ENCODE peak calls at places on chromosome 12, in seven cellular contexts. One of them, this sample, is unnamed.

GRCh38 chr12:75971253-75971652 is 60.3 kb downstream of the PHLDA1 start:
- DNase-seq in HCT116: no peak
- DNase-seq in HepG2: no peak
- DNase-seq in H1: no peak
- DNase-seq in SK-N-SH: no peak
- DNase-seq in GM12878: no peak
- DNase-seq in K562: no peak
- DNase-seq in this sample: no peak

GRCh38 chr12:124024790-124025189 is 51.8 kb downstream of the ZNF664 start:
- DNase-seq in HCT116: no peak
- DNase-seq in H1: no peak
- DNase-seq in GM12878: no peak
- DNase-seq in K562: no peak
- DNase-seq in HepG2: no peak
- DNase-seq in SK-N-SH: no peak
- DNase-seq in this sample: no peak

GRCh38 chr12:23950011-23950774 is 723 bp upstream of the SOX5 start:
- DNase-seq in HepG2: peak
- DNase-seq in SK-N-SH: peak
- DNase-seq in GM12878: no peak
- DNase-seq in HCT116: no peak
- DNase-seq in H1: no peak
- DNase-seq in K562: peak
- DNase-seq in this sample: peak

GRCh38 chr12:90978117-90978770 is 23.3 kb upstream of the CCER1 start:
- DNase-seq in GM12878: peak
- DNase-seq in K562: peak
- DNase-seq in HCT116: peak
- DNase-seq in SK-N-SH: peak
- DNase-seq in HepG2: peak
- DNase-seq in H1: no peak
- DNase-seq in this sample: peak

GRCh38 chr12:68272732-68273131 is 19.3 kb upstream of the IL22 start:
- DNase-seq in GM12878: no peak
- DNase-seq in H1: no peak
- DNase-seq in SK-N-SH: no peak
- DNase-seq in HepG2: no peak
- DNase-seq in K562: no peak
- DNase-seq in HCT116: no peak
- DNase-seq in this sample: no peak

GRCh38 chr12:53298154-53298553 is 1.3 kb upstream of the MYG1 start:
- DNase-seq in SK-N-SH: no peak
- DNase-seq in H1: no peak
- DNase-seq in HepG2: no peak
- DNase-seq in HCT116: no peak
- DNase-seq in GM12878: no peak
- DNase-seq in K562: no peak
- DNase-seq in this sample: no peak

GRCh38 chr12:26760657-26761293 is 72.2 kb downstream of the ITPR2 start:
- DNase-seq in HCT116: no peak
- DNase-seq in SK-N-SH: no peak
- DNase-seq in HepG2: no peak
- DNase-seq in H1: no peak
- DNase-seq in GM12878: no peak
- DNase-seq in K562: no peak
- DNase-seq in this sample: no peak

GRCh38 chr12:89838846-89839245 is 130.2 kb upstream of the ATP2B1 start:
- DNase-seq in H1: no peak
- DNase-seq in HepG2: no peak
- DNase-seq in GM12878: no peak
- DNase-seq in SK-N-SH: no peak
- DNase-seq in HCT116: no peak
- DNase-seq in K562: no peak
- DNase-seq in this sample: no peak

GRCh38 chr12:105204127-105204526 is 31.8 kb downstream of the APPL2 start:
- DNase-seq in H1: no peak
- DNase-seq in HCT116: no peak
- DNase-seq in SK-N-SH: no peak
- DNase-seq in HepG2: no peak
- DNase-seq in K562: no peak
- DNase-seq in GM12878: no peak
- DNase-seq in this sample: no peak

GRCh38 chr12:30026621-30027234 is 243.0 kb upstream of the TMTC1 start:
- DNase-seq in H1: no peak
- DNase-seq in GM12878: no peak
- DNase-seq in HCT116: no peak
- DNase-seq in SK-N-SH: no peak
- DNase-seq in HepG2: no peak
- DNase-seq in K562: no peak
- DNase-seq in this sample: no peak

GRCh38 chr12:30021046-30021833 is 237.5 kb upstream of the TMTC1 start:
- DNase-seq in HepG2: no peak
- DNase-seq in H1: no peak
- DNase-seq in GM12878: no peak
- DNase-seq in K562: no peak
- DNase-seq in SK-N-SH: no peak
- DNase-seq in HCT116: no peak
- DNase-seq in this sample: no peak

GRCh38 chr12:30019386-30020140 is 235.8 kb upstream of the TMTC1 start:
- DNase-seq in GM12878: no peak
- DNase-seq in SK-N-SH: peak
- DNase-seq in HepG2: no peak
- DNase-seq in K562: no peak
- DNase-seq in HCT116: no peak
- DNase-seq in H1: no peak
- DNase-seq in this sample: no peak

GRCh38 chr12:30025317-30025716 is 241.6 kb upstream of the TMTC1 start:
- DNase-seq in GM12878: no peak
- DNase-seq in H1: no peak
- DNase-seq in HepG2: no peak
- DNase-seq in K562: no peak
- DNase-seq in HCT116: no peak
- DNase-seq in SK-N-SH: no peak
- DNase-seq in this sample: no peak

DNA sequence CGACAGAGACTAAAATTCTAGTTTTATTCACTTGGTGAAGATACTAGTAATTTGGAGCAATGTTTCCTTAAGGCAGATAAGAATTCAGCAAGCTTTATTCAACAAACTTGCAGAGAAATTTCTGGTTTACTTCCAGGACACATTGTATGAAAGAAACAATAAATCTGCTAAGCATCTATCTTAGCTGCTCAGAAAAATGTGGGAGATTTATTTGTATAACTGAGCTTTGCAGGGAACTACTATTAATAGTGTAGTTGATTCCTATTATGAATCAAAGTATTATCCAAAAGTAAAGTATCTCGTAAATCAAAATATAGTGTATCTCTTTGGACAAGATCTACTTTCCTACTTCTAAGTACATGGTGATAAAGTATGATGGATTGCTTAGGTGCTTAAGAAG is 239.4 kb upstream of the TMTC1 start:
- DNase-seq in GM12878: no peak
- DNase-seq in K562: no peak
- DNase-seq in HCT116: no peak
- DNase-seq in H1: no peak
- DNase-seq in SK-N-SH: no peak
- DNase-seq in HepG2: no peak
- DNase-seq in this sample: no peak
- TF ChIP-seq JUND in GM12878: no peak
- TF ChIP-seq JUND in K562: no peak
- TF ChIP-seq JUND in HCT116: no peak
- TF ChIP-seq JUND in H1: no peak
- TF ChIP-seq JUND in SK-N-SH: no peak
- TF ChIP-seq JUND in HepG2: no peak
- TF ChIP-seq JUND in this sample: no peak

GRCh38 chr12:86662464-86662863 is 406.3 kb upstream of the MGAT4C start:
- DNase-seq in GM12878: no peak
- DNase-seq in HepG2: no peak
- DNase-seq in H1: no peak
- DNase-seq in K562: no peak
- DNase-seq in HCT116: no peak
- DNase-seq in SK-N-SH: no peak
- DNase-seq in this sample: no peak

GRCh38 chr12:86666311-86666710 is 410.1 kb upstream of the MGAT4C start:
- DNase-seq in HepG2: no peak
- DNase-seq in SK-N-SH: no peak
- DNase-seq in GM12878: no peak
- DNase-seq in H1: no peak
- DNase-seq in K562: no peak
- DNase-seq in HCT116: no peak
- DNase-seq in this sample: no peak

GRCh38 chr12:86663173-86663572 is 407.0 kb upstream of the MGAT4C start:
- DNase-seq in HepG2: no peak
- DNase-seq in SK-N-SH: no peak
- DNase-seq in H1: no peak
- DNase-seq in HCT116: no peak
- DNase-seq in K562: no peak
- DNase-seq in GM12878: no peak
- DNase-seq in this sample: no peak

GRCh38 chr12:86660488-86661171 is 404.4 kb upstream of the MGAT4C start:
- DNase-seq in HCT116: peak
- DNase-seq in HepG2: no peak
- DNase-seq in GM12878: no peak
- DNase-seq in K562: no peak
- DNase-seq in H1: no peak
- DNase-seq in SK-N-SH: no peak
- DNase-seq in this sample: peak

DNA sequence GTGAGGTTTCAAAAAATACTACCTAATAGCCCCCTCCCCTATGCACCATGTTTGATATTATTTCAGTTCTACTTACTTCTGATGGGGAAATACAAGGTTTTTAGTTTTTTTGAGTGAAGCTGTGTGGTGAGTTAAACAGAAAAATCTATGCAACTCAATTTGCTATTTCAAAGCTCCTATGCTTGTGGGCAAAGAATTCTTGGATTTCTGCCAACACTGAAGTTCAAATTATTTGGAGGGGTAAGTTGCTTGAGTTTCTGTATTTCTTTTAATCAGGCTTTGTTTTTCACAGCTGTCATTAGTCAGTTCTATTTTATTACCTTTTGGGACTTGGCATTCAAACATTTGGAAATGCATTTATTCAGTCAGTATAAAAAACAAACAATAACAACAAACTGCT is 407.5 kb upstream of the MGAT4C start:
- DNase-seq in H1: no peak
- DNase-seq in HepG2: no peak
- DNase-seq in HCT116: no peak
- DNase-seq in K562: no peak
- DNase-seq in SK-N-SH: no peak
- DNase-seq in GM12878: no peak
- DNase-seq in this sample: no peak
- TF ChIP-seq JUND in H1: no peak
- TF ChIP-seq JUND in HepG2: no peak
- TF ChIP-seq JUND in HCT116: no peak
- TF ChIP-seq JUND in K562: no peak
- TF ChIP-seq JUND in SK-N-SH: no peak
- TF ChIP-seq JUND in GM12878: no peak
- TF ChIP-seq JUND in this sample: no peak

GRCh38 chr12:12506541-12506940 is 56.1 kb downstream of the DUSP16 start:
- DNase-seq in K562: no peak
- DNase-seq in H1: no peak
- DNase-seq in HCT116: no peak
- DNase-seq in HepG2: no peak
- DNase-seq in GM12878: no peak
- DNase-seq in SK-N-SH: no peak
- DNase-seq in this sample: no peak
- TF ChIP-seq JUND in K562: no peak
- TF ChIP-seq JUND in H1: no peak
- TF ChIP-seq JUND in HCT116: no peak
- TF ChIP-seq JUND in HepG2: no peak
- TF ChIP-seq JUND in GM12878: no peak
- TF ChIP-seq JUND in SK-N-SH: no peak
- TF ChIP-seq JUND in this sample: no peak

DNA sequence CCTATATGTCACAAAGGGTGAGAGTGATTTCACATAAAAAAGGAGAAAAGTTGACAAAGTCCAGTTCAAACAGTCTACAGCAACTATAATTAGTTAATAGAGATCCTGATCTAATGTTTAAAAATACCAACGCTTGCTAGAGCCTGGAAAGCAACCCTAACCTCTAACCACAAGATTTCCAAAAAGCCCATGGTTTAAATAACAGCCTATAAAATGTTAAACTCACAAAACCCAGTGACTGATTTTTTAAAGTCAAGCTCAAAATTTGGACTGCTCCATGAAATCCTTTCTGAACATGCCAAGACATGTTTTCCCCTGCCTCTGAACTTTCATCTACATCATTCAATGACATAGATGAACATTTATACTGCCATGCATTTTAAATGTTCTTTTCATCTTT is 81.6 kb downstream of the PLEKHG7 start:
- DNase-seq in H1: no peak
- DNase-seq in SK-N-SH: no peak
- DNase-seq in GM12878: no peak
- DNase-seq in HCT116: no peak
- DNase-seq in K562: no peak
- DNase-seq in HepG2: no peak
- DNase-seq in this sample: no peak
- TF ChIP-seq JUND in H1: no peak
- TF ChIP-seq JUND in SK-N-SH: no peak
- TF ChIP-seq JUND in GM12878: no peak
- TF ChIP-seq JUND in HCT116: no peak
- TF ChIP-seq JUND in K562: no peak
- TF ChIP-seq JUND in HepG2: no peak
- TF ChIP-seq JUND in this sample: no peak

DNA sequence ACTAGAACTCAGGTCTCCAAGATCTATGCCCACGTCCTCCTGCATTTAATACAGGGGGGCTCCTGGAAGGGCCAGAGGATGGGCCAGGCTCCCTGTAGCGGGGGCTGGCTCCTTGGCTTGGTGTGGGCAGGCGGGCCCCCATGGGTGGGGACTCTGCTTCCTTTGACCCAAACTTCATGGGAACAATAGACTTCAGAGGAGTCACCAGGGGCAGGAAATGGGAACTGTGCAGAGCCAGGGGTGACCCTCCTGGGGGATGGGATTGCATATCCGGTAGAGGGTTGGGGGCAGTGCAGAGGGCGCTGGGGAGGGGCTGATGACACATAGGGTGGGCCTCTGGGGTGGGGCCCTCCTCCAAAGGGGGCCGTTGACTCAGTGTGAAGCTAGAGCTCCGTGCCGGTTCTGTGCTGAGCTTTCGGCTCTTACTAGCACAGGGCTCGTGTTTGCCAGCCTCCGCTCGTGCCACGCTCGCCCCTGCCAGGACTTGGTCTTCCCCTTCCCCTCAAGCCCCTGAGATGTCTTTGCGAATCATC is 4.6 kb downstream of the TEAD4 start:
- DNase-seq in H1: peak
- DNase-seq in HCT116: no peak
- DNase-seq in GM12878: no peak
- DNase-seq in SK-N-SH: no peak
- DNase-seq in HepG2: peak
- DNase-seq in K562: no peak
- DNase-seq in this sample: no peak
- TF ChIP-seq JUND in H1: no peak
- TF ChIP-seq JUND in HCT116: no peak
- TF ChIP-seq JUND in GM12878: no peak
- TF ChIP-seq JUND in SK-N-SH: no peak
- TF ChIP-seq JUND in HepG2: no peak
- TF ChIP-seq JUND in K562: no peak
- TF ChIP-seq JUND in this sample: no peak

GRCh38 chr12:88634008-88634407 is 53.7 kb upstream of the KITLG start:
- DNase-seq in HCT116: no peak
- DNase-seq in K562: no peak
- DNase-seq in HepG2: no peak
- DNase-seq in GM12878: no peak
- DNase-seq in H1: no peak
- DNase-seq in SK-N-SH: no peak
- DNase-seq in this sample: peak
- TF ChIP-seq JUND in HCT116: no peak
- TF ChIP-seq JUND in K562: no peak
- TF ChIP-seq JUND in HepG2: no peak
- TF ChIP-seq JUND in GM12878: no peak
- TF ChIP-seq JUND in H1: no peak
- TF ChIP-seq JUND in SK-N-SH: no peak
- TF ChIP-seq JUND in this sample: no peak

This sample was measured in T47D.